ENCODE peak calls at places on chromosomes 2 and 18, in six cellular contexts. R is PC-3; B is CD4-positive, alpha-beta T cell; J is H1; G is heart right ventricle; F is lower lobe of right lung. D is an unnamed sample. For H3K27me3, the result is how much of the 10 kb centered on the place peaks cover.

GRCh38 chr2:181438298-181438697 is 18.9 kb upstream of the ITGA4 start:
- DNase-seq in R (peak), B (peak), J (no peak), G (no peak), F (no peak), D (peak)

GRCh38 chr18:12726774-12727550 is 24.1 kb downstream of the PSMG2 start:
- DNase-seq in R (peak), B (peak), J (peak), G (no peak), F (no peak), D (peak)

GRCh38 chr2:220318037-220318436 is 690.6 kb downstream of the SLC4A3 start:
- DNase-seq in R (peak), B (no peak), J (no peak), G (no peak), F (no peak), D (no peak)

GRCh38 chr2:232502901-232503791 is 15.5 kb upstream of the ECEL1 start:
- DNase-seq in R (no peak), B (no peak), J (peak), G (peak), F (no peak), D (peak)

GRCh38 chr18:9001209-9001608 is 101.3 kb upstream of the NDUFV2 start:
- DNase-seq in R (no peak), B (no peak), J (no peak), G (no peak), F (no peak), D (no peak)

GRCh38 chr2:205524656-205525055 is 157.6 kb upstream of the NRP2 start:
- DNase-seq in R (peak), B (no peak), J (no peak), G (no peak), F (no peak), D (no peak)

GRCh38 chr2:75292826-75293225 is 93.5 kb upstream of the TACR1 start:
- DNase-seq in R (peak), B (no peak), J (no peak), G (no peak), F (no peak), D (no peak)

GRCh38 chr2:7611750-7612149 is 694.5 kb downstream of the RNF144A start:
- DNase-seq in R (no peak), B (no peak), J (no peak), G (no peak), F (no peak), D (no peak)

GRCh38 chr18:73060666-73061270 is 193.0 kb upstream of the NETO1 start:
- DNase-seq in R (peak), B (no peak), J (no peak), G (no peak), F (no peak), D (no peak)

GRCh38 chr2:211479496-211480150 is 923.2 kb downstream of the CPS1 start:
- DNase-seq in R (no peak), B (no peak), J (no peak), G (no peak), F (no peak), D (no peak)

GRCh38 chr2:135150711-135151110 is 98.6 kb downstream of the RAB3GAP1 start:
- DNase-seq in R (peak), B (no peak), J (no peak), G (no peak), F (no peak), D (no peak)

GRCh38 chr2:168338292-168338691 is 90.9 kb upstream of the STK39 start:
- DNase-seq in R (peak), B (no peak), J (no peak), G (no peak), F (no peak), D (no peak)

GRCh38 chr2:157302492-157303099 is 23.0 kb downstream of the ERMN start:
- DNase-seq in R (peak), B (no peak), J (no peak), G (no peak), F (no peak), D (peak)

GRCh38 chr2:208373460-208374089 is 33.0 kb upstream of the PTH2R start:
- DNase-seq in R (peak), B (no peak), J (no peak), G (no peak), F (no peak), D (peak)

GRCh38 chr2:203656522-203657287 is 49.7 kb upstream of the CD28 start:
- DNase-seq in R (no peak), B (no peak), J (no peak), G (no peak), F (peak), D (no peak)

GRCh38 chr2:196176142-196176738 is 4.9 kb upstream of the STK17B start:
- DNase-seq in R (no peak), B (peak), J (no peak), G (no peak), F (no peak), D (no peak)

GRCh38 chr2:22442051-22442450 is 942.9 kb upstream of the KLHL29 start:
- DNase-seq in R (no peak), B (no peak), J (no peak), G (no peak), F (no peak), D (no peak)

GRCh38 chr2:2683581-2683980 is 352.5 kb upstream of the MYT1L start:
- DNase-seq in R (no peak), B (no peak), J (no peak), G (no peak), F (no peak), D (no peak)

GRCh38 chr2:204529795-204530463 is 15.3 kb upstream of the PARD3B start:
- DNase-seq in R (no peak), B (no peak), J (no peak), G (no peak), F (no peak), D (no peak)

GRCh38 chr18:3015851-3016250 is 2.9 kb upstream of the LPIN2 start:
- DNase-seq in R (no peak), B (no peak), J (no peak), G (no peak), F (no peak), D (no peak)

GRCh38 chr2:44964704-44965343 is 23.3 kb downstream of the SIX3 start:
- DNase-seq in R (no peak), B (no peak), J (peak), G (no peak), F (no peak), D (peak)

GRCh38 chr2:25566694-25567093 is 106.7 kb downstream of the DTNB start:
- DNase-seq in R (no peak), B (no peak), J (no peak), G (no peak), F (no peak), D (no peak)

GRCh38 chr2:26479131-26479970 is 1.4 kb upstream of the OTOF start:
- DNase-seq in R (no peak), B (no peak), J (no peak), G (no peak), F (no peak), D (peak)

GRCh38 chr2:162058973-162059668 is 14.9 kb downstream of the DPP4 start:
- DNase-seq in R (no peak), B (no peak), J (no peak), G (no peak), F (no peak), D (no peak)

GRCh38 chr2:36659218-36659617 is 37.3 kb upstream of the VIT start:
- DNase-seq in R (no peak), B (no peak), J (no peak), G (no peak), F (no peak), D (no peak)

GRCh38 chr2:112216158-112216557 is 38.7 kb downstream of the ZC3H8 start:
- DNase-seq in R (peak), B (no peak), J (no peak), G (no peak), F (no peak), D (peak)

GRCh38 chr18:3135536-3135935 is 84.2 kb downstream of the MYOM1 start:
- DNase-seq in R (no peak), B (no peak), J (no peak), G (no peak), F (no peak), D (no peak)

GRCh38 chr2:6664662-6665061 is 201.0 kb downstream of the CMPK2 start:
- DNase-seq in R (no peak), B (no peak), J (no peak), G (no peak), F (no peak), D (no peak)

GRCh38 chr2:3706892-3707291 is 3.5 kb downstream of the DCDC2C start:
- DNase-seq in R (no peak), B (no peak), J (no peak), G (no peak), F (no peak), D (no peak)

GRCh38 chr18:24014986-24015896 is 687 bp downstream of the TTC39C start:
- DNase-seq in R (peak), B (peak), J (no peak), G (peak), F (peak), D (peak)

GRCh38 chr18:10006261-10006903 is 92.6 kb downstream of the VAPA start:
- DNase-seq in R (peak), B (no peak), J (no peak), G (no peak), F (no peak), D (no peak)

GRCh38 chr2:214587442-214587841 is 176.6 kb downstream of the VWC2L start:
- DNase-seq in R (peak), B (no peak), J (peak), G (no peak), F (no peak), D (peak)

GRCh38 chr2:169767243-169767888 is 31.3 kb upstream of the SSB start:
- DNase-seq in R (peak), B (peak), J (peak), G (no peak), F (no peak), D (peak)

GRCh38 chr2:16613475-16613874 is 52.2 kb downstream of the CYRIA start:
- DNase-seq in R (peak), B (no peak), J (no peak), G (no peak), F (no peak), D (peak)

GRCh38 chr18:77147418-77147852 is 14.9 kb upstream of the MBP start:
- DNase-seq in R (peak), B (peak), J (no peak), G (no peak), F (no peak), D (no peak)

GRCh38 chr18:60372598-60372997 is at the start of gene MC4R:
- DNase-seq in R (peak), B (no peak), J (no peak), G (no peak), F (no peak), D (peak)

GRCh38 chr2:110957267-110957666 is 163.4 kb upstream of the BCL2L11 start:
- DNase-seq in R (no peak), B (no peak), J (no peak), G (no peak), F (no peak), D (no peak)

GRCh38 chr2:3598197-3598910 is 3.4 kb downstream of the COLEC11 start:
- DNase-seq in R (no peak), B (no peak), J (no peak), G (no peak), F (no peak), D (no peak)

DNA sequence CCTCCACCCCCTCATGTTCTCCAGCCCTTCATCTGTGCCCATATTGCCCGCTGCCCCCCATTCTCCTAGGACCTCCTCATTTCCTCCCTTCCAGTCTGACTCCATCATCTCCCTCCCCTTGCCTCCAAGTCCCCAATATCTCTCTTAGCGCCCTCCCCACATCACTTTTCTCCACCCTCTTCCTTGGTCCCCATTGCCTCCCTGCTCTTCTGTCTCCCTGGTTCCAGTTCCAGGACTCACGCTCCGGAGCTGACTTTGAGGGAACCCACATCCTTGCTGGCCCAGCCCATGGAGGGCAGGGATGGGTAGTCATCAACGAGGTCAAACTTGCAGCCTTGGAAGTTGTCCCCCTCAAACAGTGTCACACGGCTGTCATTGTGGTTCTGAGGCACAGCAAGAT is 2.6 kb downstream of the CRYBA2 start:
- DNase-seq in R (no peak), B (no peak), J (no peak), G (no peak), F (no peak), D (peak)
- H3K27me3 ChIP-seq in R (under half), B (half or more), J (half or more), G (half or more), F (half or more), D (half or more)

GRCh38 chr18:63255435-63255834 is 64.1 kb downstream of the BCL2 start:
- DNase-seq in R (no peak), B (no peak), J (no peak), G (no peak), F (no peak), D (no peak)
- H3K27me3 ChIP-seq in R (under half), B (under half), J (under half), G (under half), F (under half), D (under half)

GRCh38 chr2:70897977-70898226 is 37.8 kb upstream of the ATP6V1B1 start:
- DNase-seq in R (no peak), B (no peak), J (no peak), G (no peak), F (no peak), D (peak)
- H3K27me3 ChIP-seq in R (under half), B (half or more), J (half or more), G (half or more), F (half or more), D (half or more)

GRCh38 chr2:158967731-158968395 is 577 bp upstream of the TANC1 start:
- DNase-seq in R (peak), B (no peak), J (peak), G (peak), F (no peak), D (peak)
- H3K27me3 ChIP-seq in R (under half), B (under half), J (under half), G (under half), F (under half), D (under half)

GRCh38 chr18:56115072-56116038 is 523.0 kb downstream of the TXNL1 start:
- DNase-seq in R (no peak), B (no peak), J (no peak), G (no peak), F (no peak), D (no peak)
- H3K27me3 ChIP-seq in R (under half), B (under half), J (under half), G (under half), F (under half), D (under half)

DNA sequence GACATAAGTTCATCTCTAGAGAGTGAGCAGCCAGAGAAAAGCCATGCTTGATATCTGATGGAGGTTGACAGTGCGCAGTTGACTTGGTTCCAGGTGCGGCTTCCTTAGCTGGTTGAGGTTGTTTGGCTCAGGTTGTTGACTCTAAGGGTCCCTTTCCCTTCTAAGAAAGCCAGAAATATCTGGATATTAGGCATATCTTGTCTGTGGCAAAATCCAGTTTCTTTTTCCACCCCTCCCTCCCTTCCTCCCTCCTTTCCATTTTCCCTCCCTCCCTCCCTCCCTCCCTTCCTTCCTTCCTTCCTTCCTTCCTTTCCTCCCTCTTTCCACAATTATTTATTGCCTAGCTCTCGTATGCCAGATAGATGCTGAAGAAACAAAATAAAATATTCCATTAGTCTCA is 82.6 kb upstream of the TNP1 start:
- DNase-seq in R (no peak), B (no peak), J (no peak), G (no peak), F (no peak), D (no peak)
- H3K27me3 ChIP-seq in R (under half), B (under half), J (under half), G (under half), F (under half), D (under half)

DNA sequence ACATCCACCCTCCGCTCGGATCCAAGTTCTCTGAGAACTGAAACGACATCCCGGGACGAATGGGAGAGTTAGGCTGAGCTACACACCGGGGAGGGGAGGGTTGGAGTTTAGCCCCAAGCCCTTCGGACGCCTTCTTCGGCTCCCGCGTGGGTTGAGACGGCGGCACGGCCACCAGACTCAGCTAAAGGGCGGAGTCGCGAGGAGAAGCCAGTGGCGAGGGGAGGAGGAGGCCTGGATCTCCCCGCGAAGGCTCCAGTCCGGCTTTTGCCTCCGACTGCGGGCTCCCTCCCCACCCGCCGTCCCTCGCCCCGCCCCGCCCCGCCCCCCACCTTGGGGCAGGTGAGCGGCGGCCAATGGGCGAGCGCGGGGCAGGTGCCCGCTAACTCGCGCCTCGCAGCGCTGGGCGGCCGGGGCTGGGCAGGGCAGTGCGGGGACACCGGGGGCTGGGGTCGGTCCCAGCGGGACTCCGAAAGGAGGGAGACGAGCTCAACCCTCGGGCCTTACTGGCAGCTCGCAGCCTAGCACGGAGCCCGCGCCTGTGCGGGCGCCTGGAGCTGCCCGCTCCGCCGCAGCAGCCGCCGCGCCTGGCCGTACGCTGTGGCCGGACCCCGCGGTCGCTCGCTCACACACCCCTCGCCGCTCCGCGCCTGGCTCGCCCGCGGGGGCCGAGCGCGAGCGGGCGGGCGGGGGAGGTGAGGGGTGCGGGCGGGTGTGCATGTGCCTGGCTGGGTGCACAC is at the start of gene EMX1:
- DNase-seq in R (peak), B (no peak), J (peak), G (no peak), F (peak), D (peak)
- H3K27me3 ChIP-seq in R (half or more), B (half or more), J (half or more), G (half or more), F (half or more), D (half or more)